ENCODE peak calls at places on chromosomes 4 and X, in ten cellular contexts. Z, U, X, D, S, G, Y, L, F and Q are unnamed samples.
A peak's percentile ranks its signal among the peaks of the same experiment; 100 is the strongest.

GRCh38 chrX:7432901-7433300 is 284.9 kb upstream of the PUDP start:
- DNase-seq in F (no peak), S (no peak), L (no peak), D (no peak), Z (no peak), G (no peak), X (no peak), U (no peak), Y (no peak), Q (no peak)

GRCh38 chr4:186149872-186150271 is 41.5 kb upstream of the CYP4V2 start:
- DNase-seq in Y (peak; percentile 17), Z (no peak), L (peak; percentile 16), D (peak; percentile 42), F (no peak), X (no peak), U (no peak), S (peak; percentile 91), G (peak; percentile 9), Q (no peak)

GRCh38 chrX:68870357-68870756 is 41.5 kb downstream of the EFNB1 start:
- DNase-seq in Z (no peak), U (no peak), F (no peak), G (no peak), S (no peak), Y (no peak), D (no peak), L (no peak), X (no peak), Q (no peak)

GRCh38 chr4:60934896-60935295 is 265.2 kb upstream of the ADGRL3 start:
- DNase-seq in X (no peak), Y (no peak), D (no peak), S (no peak), U (no peak), Z (no peak), L (no peak), G (no peak), F (peak; percentile 85), Q (no peak)

GRCh38 chr4:38949416-38950051 is 81.9 kb downstream of the FAM114A1 start:
- DNase-seq in Y (no peak), L (no peak), G (no peak), U (peak; percentile 40), Z (no peak), F (no peak), S (no peak), X (no peak), D (peak; percentile 59), Q (no peak)

GRCh38 chr4:60506061-60506460 is 694.1 kb upstream of the ADGRL3 start:
- DNase-seq in S (no peak), L (no peak), U (no peak), Z (no peak), X (no peak), G (no peak), Y (no peak), F (no peak), D (no peak), Q (no peak)

GRCh38 chr4:64158648-64159326 is 250.5 kb downstream of the TECRL start:
- DNase-seq in Y (peak; percentile 18), Z (peak; percentile 78), L (no peak), D (peak; percentile 64), U (peak; percentile 15), G (no peak), S (no peak), F (peak; percentile 64), X (no peak), Q (peak; percentile 40)

GRCh38 chr4:5724377-5724776 is 13.4 kb downstream of the EVC start:
- DNase-seq in Z (no peak), G (no peak), F (no peak), U (peak; percentile 22), S (no peak), Y (no peak), L (no peak), D (no peak), X (no peak), Q (no peak)

GRCh38 chr4:121256346-121256745 is 92.2 kb upstream of the TNIP3 start:
- DNase-seq in Y (peak; percentile 29), X (peak; percentile 78), F (no peak), G (peak; percentile 16), S (no peak), Z (no peak), D (peak; percentile 95), L (peak; percentile 20), U (peak; percentile 86), Q (no peak)

GRCh38 chr4:103105558-103106356 is 6.1 kb upstream of the BDH2 start:
- DNase-seq in D (no peak), Y (no peak), F (no peak), X (no peak), U (peak; percentile 13), G (no peak), Z (no peak), S (no peak), L (no peak), Q (no peak)

GRCh38 chr4:140581078-140581477 is 12.3 kb upstream of the UCP1 start:
- DNase-seq in D (peak; percentile 6), G (no peak), Z (no peak), S (no peak), Y (no peak), F (no peak), L (no peak), U (no peak), X (no peak), Q (no peak)

GRCh38 chrX:72131317-72132294 is at the start of gene RTL5:
- DNase-seq in Z (peak; percentile 92), L (peak; percentile 48), U (peak; percentile 88), G (peak; percentile 59), S (peak; percentile 95), D (peak; percentile 75), Y (peak; percentile 40), X (peak; percentile 60), F (peak; percentile 95), Q (peak; percentile 58)

GRCh38 chr4:61938250-61938846 is 738.2 kb downstream of the ADGRL3 start:
- DNase-seq in F (no peak), U (no peak), S (no peak), G (no peak), D (no peak), L (no peak), Y (no peak), Z (no peak), X (no peak), Q (no peak)

GRCh38 chr4:128388352-128388630 is 100.7 kb upstream of the PGRMC2 start:
- DNase-seq in D (peak; percentile 28), G (no peak), Y (no peak), L (no peak), F (no peak), Z (no peak), S (no peak), U (peak; percentile 34), X (no peak), Q (no peak)

GRCh38 chr4:84582988-84583870 is at the start of gene CDS1:
- DNase-seq in L (no peak), G (peak; percentile 5), D (no peak), S (peak; percentile 89), X (no peak), F (peak; percentile 66), Z (peak; percentile 30), Y (no peak), U (peak; percentile 7), Q (peak; percentile 44)

GRCh38 chr4:16914208-16914607 is 15.8 kb upstream of the LDB2 start:
- DNase-seq in S (no peak), L (no peak), F (no peak), Y (no peak), G (no peak), X (no peak), U (peak; percentile 27), D (peak; percentile 54), Z (no peak), Q (no peak)

GRCh38 chr4:145283909-145284308 is 103.5 kb upstream of the OTUD4 start:
- DNase-seq in S (no peak), X (no peak), U (no peak), Z (no peak), D (no peak), L (no peak), G (no peak), Y (no peak), F (no peak), Q (no peak)

GRCh38 chr4:36323801-36324419 is 42.5 kb downstream of the DTHD1 start:
- DNase-seq in S (no peak), U (no peak), F (no peak), D (no peak), G (no peak), L (no peak), Z (no peak), X (no peak), Y (no peak), Q (no peak)

GRCh38 chr4:158299459-158300007 is 89.2 kb downstream of the TMEM144 start:
- DNase-seq in L (no peak), Z (no peak), D (no peak), U (no peak), F (no peak), G (no peak), S (no peak), Y (no peak), X (no peak), Q (no peak)

GRCh38 chr4:142202404-142203332 is 566.3 kb downstream of the IL15 start:
- DNase-seq in F (no peak), L (no peak), U (no peak), X (no peak), G (no peak), D (no peak), Y (no peak), S (no peak), Z (no peak), Q (no peak)

GRCh38 chr4:87657525-87657924 is 7.4 kb downstream of the DMP1 start:
- DNase-seq in U (peak; percentile 86), Z (no peak), G (no peak), X (no peak), L (no peak), Y (no peak), F (no peak), S (no peak), D (peak; percentile 71), Q (no peak)

GRCh38 chr4:25524616-25525146 is 131.0 kb upstream of the SLC34A2 start:
- DNase-seq in F (no peak), Y (no peak), L (no peak), G (no peak), D (no peak), U (no peak), S (peak; percentile 23), X (no peak), Z (no peak), Q (no peak)

GRCh38 chr4:65589331-65589730 is 81.0 kb downstream of the EPHA5 start:
- DNase-seq in G (no peak), U (no peak), S (no peak), L (no peak), X (no peak), D (no peak), F (no peak), Y (no peak), Z (no peak), Q (no peak)

GRCh38 chr4:181293014-181293413 is 950.2 kb upstream of the TENM3 start:
- DNase-seq in D (no peak), Z (no peak), Y (no peak), G (no peak), F (no peak), L (no peak), U (no peak), S (no peak), X (no peak), Q (no peak)

GRCh38 chr4:86928400-86929255 is 6.2 kb upstream of the AFF1 start:
- DNase-seq in G (no peak), F (no peak), U (no peak), Z (no peak), D (no peak), S (peak; percentile 48), X (no peak), Y (no peak), L (no peak), Q (no peak)

GRCh38 chr4:6546091-6546490 is 28.9 kb upstream of the MAN2B2 start:
- DNase-seq in U (no peak), Y (no peak), F (no peak), Z (no peak), D (no peak), X (no peak), S (no peak), L (no peak), G (no peak), Q (no peak)

GRCh38 chr4:155758500-155759371 is at the start of gene GUCY1B1:
- DNase-seq in X (peak; percentile 55), L (peak; percentile 25), D (peak; percentile 93), F (no peak), U (peak; percentile 77), Z (peak; percentile 88), Y (peak; percentile 57), G (peak; percentile 12), S (peak; percentile 97), Q (peak; percentile 70)

GRCh38 chr4:89044147-89044900 is 12.7 kb downstream of the FAM13A start:
- DNase-seq in U (no peak), X (no peak), F (no peak), G (no peak), S (no peak), Y (no peak), L (no peak), Z (no peak), D (no peak), Q (no peak)